ENCODE peak calls at places on chromosomes 1 and 21, in six cellular contexts. T is AG04450, C is neuronal stem cell, O is mesenchymal stem cell, S is A549, L is aorta. F is an unnamed sample.

GRCh38 chr21:37914211-37914900 is 1.9 kb downstream of the KCNJ6 start:
- DNase-seq in T (no peak), C (peak), O (peak), S (no peak), L (peak), F (no peak)

GRCh38 chr1:30754684-30755171 is 2.8 kb downstream of the LAPTM5 start:
- DNase-seq in T (no peak), C (no peak), O (no peak), S (no peak), L (no peak), F (peak)

GRCh38 chr1:12769976-12770505 is 3.5 kb upstream of the PRAMEF12 start:
- DNase-seq in T (no peak), C (no peak), O (no peak), S (no peak), L (no peak), F (no peak)

GRCh38 chr1:109361649-109362048 is 36.1 kb downstream of the SORT1 start:
- DNase-seq in T (no peak), C (no peak), O (peak), S (no peak), L (no peak), F (no peak)

GRCh38 chr1:208002672-208003071 is 91.7 kb upstream of the CD34 start:
- DNase-seq in T (no peak), C (no peak), O (no peak), S (no peak), L (no peak), F (no peak)

GRCh38 chr1:37391181-37391949 is 83.0 kb upstream of the ZC3H12A start:
- DNase-seq in T (no peak), C (no peak), O (no peak), S (peak), L (no peak), F (no peak)

GRCh38 chr21:38503588-38503987 is 5.3 kb upstream of the ERG start:
- DNase-seq in T (no peak), C (no peak), O (peak), S (no peak), L (no peak), F (no peak)

GRCh38 chr1:55214903-55215193 is 316 bp downstream of the USP24 start:
- DNase-seq in T (no peak), C (peak), O (peak), S (no peak), L (peak), F (no peak)

GRCh38 chr1:159860456-159860855 is 2.0 kb downstream of the VSIG8 start:
- DNase-seq in T (no peak), C (no peak), O (no peak), S (no peak), L (no peak), F (no peak)

GRCh38 chr21:42652527-42653491 is 612 bp upstream of the PDE9A start:
- DNase-seq in T (no peak), C (peak), O (peak), S (peak), L (peak), F (peak)

GRCh38 chr1:45545553-45546310 is 4.9 kb upstream of the AKR1A1 start:
- DNase-seq in T (no peak), C (no peak), O (no peak), S (no peak), L (no peak), F (no peak)

GRCh38 chr1:197761654-197762053 is 13.6 kb downstream of the DENND1B start:
- DNase-seq in T (no peak), C (no peak), O (no peak), S (no peak), L (no peak), F (no peak)

GRCh38 chr1:98086796-98087195 is 166.0 kb upstream of the DPYD start:
- DNase-seq in T (peak), C (peak), O (peak), S (peak), L (no peak), F (no peak)

GRCh38 chr1:206856674-206857464 is 8.6 kb upstream of the IL20 start:
- DNase-seq in T (no peak), C (no peak), O (no peak), S (peak), L (no peak), F (no peak)

GRCh38 chr1:2194319-2194897 is at the start of gene FAAP20:
- DNase-seq in T (no peak), C (no peak), O (no peak), S (peak), L (no peak), F (no peak)

GRCh38 chr21:31543191-31543590 is 116.3 kb upstream of the SOD1 start:
- DNase-seq in T (peak), C (no peak), O (peak), S (no peak), L (peak), F (no peak)

GRCh38 chr21:43271452-43272020 is 102.7 kb downstream of the CRYAA start:
- DNase-seq in T (no peak), C (no peak), O (no peak), S (no peak), L (no peak), F (peak)

GRCh38 chr1:114023377-114023776 is 44.1 kb downstream of the OLFML3 start:
- DNase-seq in T (no peak), C (no peak), O (no peak), S (no peak), L (no peak), F (no peak)

GRCh38 chr1:58699011-58699762 is 675 bp downstream of the MYSM1 start:
- DNase-seq in T (no peak), C (no peak), O (no peak), S (no peak), L (no peak), F (no peak)

GRCh38 chr1:205247130-205247921 is 19.6 kb downstream of the TMCC2 start:
- DNase-seq in T (peak), C (no peak), O (peak), S (no peak), L (peak), F (peak)

GRCh38 chr1:3553940-3554223 is 57.4 kb downstream of the MEGF6 start:
- DNase-seq in T (no peak), C (no peak), O (no peak), S (no peak), L (no peak), F (no peak)

GRCh38 chr1:151371744-151372410 is 628 bp downstream of the SELENBP1 start:
- DNase-seq in T (no peak), C (no peak), O (peak), S (peak), L (peak), F (no peak)

GRCh38 chr1:228342627-228343210 is 63.9 kb downstream of the TRIM11 start:
- DNase-seq in T (no peak), C (no peak), O (no peak), S (no peak), L (peak), F (no peak)

GRCh38 chr1:45306319-45306718 is 20.4 kb upstream of the HPDL start:
- DNase-seq in T (no peak), C (no peak), O (no peak), S (no peak), L (no peak), F (no peak)

GRCh38 chr1:112247971-112248370 is 148.0 kb upstream of the CTTNBP2NL start:
- DNase-seq in T (no peak), C (no peak), O (no peak), S (no peak), L (no peak), F (no peak)

DNA sequence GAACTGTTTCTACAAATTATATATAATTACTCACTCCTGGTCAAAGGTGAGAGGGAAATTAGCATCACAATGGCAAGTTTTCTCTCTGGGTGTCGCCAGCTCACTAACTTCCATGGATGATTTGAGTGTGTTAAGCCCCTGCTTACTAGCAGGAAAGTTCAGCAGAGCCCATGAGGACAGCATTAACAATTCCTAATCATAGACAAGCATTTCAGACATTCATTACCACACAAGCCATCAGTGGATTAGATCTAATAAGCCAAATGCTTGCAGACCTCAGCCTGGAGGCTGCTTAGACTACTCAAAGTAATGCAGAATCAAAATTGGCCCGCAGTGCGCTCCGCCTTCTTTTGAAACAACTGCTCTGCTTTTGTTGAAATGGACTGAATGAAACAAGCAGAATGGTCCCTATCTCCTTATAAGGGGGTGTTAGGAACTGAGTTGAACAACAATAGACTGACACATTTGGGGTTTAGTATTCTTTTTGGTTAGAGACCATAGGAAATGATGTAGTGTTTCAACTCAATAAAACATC is 54.4 kb downstream of the GORAB start:
- DNase-seq in T (no peak), C (peak), O (no peak), S (no peak), L (no peak), F (no peak)
- H3K4me3 ChIP-seq in T (no peak), C (peak), O (peak), S (no peak), L (no peak), F (no peak)

GRCh38 chr1:202805886-202806511 is 2.2 kb downstream of the KDM5B start:
- DNase-seq in T (no peak), C (no peak), O (peak), S (no peak), L (no peak), F (no peak)
- H3K4me3 ChIP-seq in T (peak), C (peak), O (peak), S (peak), L (peak), F (peak)

DNA sequence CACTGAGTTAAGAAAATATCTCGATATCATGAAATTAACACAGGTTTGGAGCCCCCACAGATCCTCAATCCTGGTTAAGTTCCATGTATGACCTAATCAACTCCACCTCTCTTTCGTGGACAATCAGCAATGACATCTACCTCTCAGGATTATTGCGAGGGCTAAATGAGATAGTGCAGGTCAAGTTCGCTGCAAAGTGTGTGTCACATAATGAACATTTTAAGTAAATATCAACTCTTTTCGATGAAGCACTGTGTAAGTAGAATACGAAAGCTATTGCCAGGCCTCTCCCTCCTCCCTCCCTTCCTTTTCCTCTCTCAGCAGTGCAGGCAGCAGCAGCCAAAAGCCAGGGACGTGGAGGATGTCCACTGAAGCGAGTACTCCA is 353 bp upstream of the CAMSAP2 start:
- DNase-seq in T (no peak), C (no peak), O (no peak), S (no peak), L (no peak), F (no peak)
- H3K4me3 ChIP-seq in T (peak), C (peak), O (peak), S (peak), L (peak), F (peak)

GRCh38 chr1:26922201-26922729 is 722 bp downstream of the NUDC start:
- DNase-seq in T (no peak), C (no peak), O (peak), S (no peak), L (no peak), F (no peak)

GRCh38 chr1:26921126-26921461 is 449 bp upstream of the NUDC start:
- DNase-seq in T (no peak), C (no peak), O (no peak), S (no peak), L (no peak), F (peak)

GRCh38 chr1:26923711-26924110 is 2.2 kb downstream of the NUDC start:
- DNase-seq in T (no peak), C (no peak), O (peak), S (no peak), L (no peak), F (no peak)

GRCh38 chr1:26921462-26922200 is at the start of gene NUDC:
- DNase-seq in T (peak), C (peak), O (peak), S (peak), L (peak), F (peak)

GRCh38 chr1:26922901-26923300 is 1.4 kb downstream of the NUDC start:
- DNase-seq in T (no peak), C (no peak), O (no peak), S (no peak), L (no peak), F (no peak)
- H3K4me3 ChIP-seq in T (peak), C (peak), O (peak), S (peak), L (peak), F (peak)

GRCh38 chr1:239250353-239251035 is 135.9 kb upstream of the CHRM3 start:
- DNase-seq in T (no peak), C (no peak), O (no peak), S (no peak), L (no peak), F (no peak)

GRCh38 chr1:239242404-239242803 is 144.0 kb upstream of the CHRM3 start:
- DNase-seq in T (no peak), C (no peak), O (no peak), S (no peak), L (no peak), F (no peak)

GRCh38 chr1:239244084-239244483 is 142.3 kb upstream of the CHRM3 start:
- DNase-seq in T (no peak), C (no peak), O (no peak), S (no peak), L (no peak), F (no peak)

GRCh38 chr1:239243003-239243402 is 143.4 kb upstream of the CHRM3 start:
- DNase-seq in T (no peak), C (no peak), O (no peak), S (no peak), L (no peak), F (no peak)

DNA sequence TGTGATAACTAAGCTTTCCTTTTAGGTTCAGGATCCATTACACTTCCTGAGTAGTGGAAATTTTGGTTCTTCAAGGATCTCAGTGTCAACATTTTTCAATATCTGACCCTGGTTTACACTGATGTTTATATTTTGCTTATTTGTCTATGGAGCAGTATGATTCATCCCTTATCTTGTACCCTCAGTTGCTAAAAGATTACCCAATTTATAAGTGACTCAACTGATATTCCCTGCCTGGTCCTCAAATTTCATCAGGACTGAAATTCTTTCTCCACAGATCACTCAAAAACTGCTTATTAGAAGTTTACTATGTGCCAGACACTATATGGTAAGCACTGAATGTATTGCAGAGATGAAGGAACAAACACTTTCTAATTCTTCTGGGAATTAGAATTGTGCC is 139.1 kb upstream of the CHRM3 start:
- DNase-seq in T (no peak), C (no peak), O (peak), S (no peak), L (no peak), F (no peak)
- H3K4me3 ChIP-seq in T (no peak), C (no peak), O (no peak), S (no peak), L (no peak), F (no peak)

DNA sequence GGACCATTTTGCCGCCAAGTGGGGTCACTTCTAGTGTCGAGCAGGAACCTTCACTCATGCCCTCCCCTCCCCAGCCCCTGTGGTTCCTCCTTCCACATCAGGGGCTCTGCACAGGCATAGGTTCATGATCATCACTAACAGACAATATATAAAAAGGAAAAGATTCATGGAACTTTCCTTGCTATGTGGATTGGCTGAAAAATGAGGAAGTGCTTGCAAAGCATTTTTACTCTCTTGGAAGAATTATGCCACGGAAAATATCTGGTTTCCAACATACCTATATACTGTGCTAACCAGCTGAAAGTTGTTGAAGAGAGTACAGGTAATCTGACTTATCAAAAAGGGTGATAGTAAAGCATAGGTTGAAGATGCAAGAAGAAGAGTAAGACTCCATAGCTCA is 1.3 kb upstream of the PGBD5 start:
- DNase-seq in T (no peak), C (no peak), O (no peak), S (no peak), L (no peak), F (no peak)
- H3K4me3 ChIP-seq in T (no peak), C (peak), O (no peak), S (no peak), L (no peak), F (no peak)

GRCh38 chr1:39789571-39790110 is 976 bp upstream of the BMP8B start:
- DNase-seq in T (no peak), C (no peak), O (no peak), S (no peak), L (peak), F (no peak)
- H3K4me3 ChIP-seq in T (no peak), C (no peak), O (no peak), S (peak), L (no peak), F (peak)

GRCh38 chr1:161989801-161990200 is 33.9 kb downstream of the OLFML2B start:
- DNase-seq in T (no peak), C (no peak), O (no peak), S (no peak), L (no peak), F (no peak)

GRCh38 chr1:161988413-161988812 is 35.3 kb downstream of the OLFML2B start:
- DNase-seq in T (no peak), C (no peak), O (no peak), S (no peak), L (no peak), F (no peak)

GRCh38 chr1:161987303-161987702 is 36.4 kb downstream of the OLFML2B start:
- DNase-seq in T (no peak), C (no peak), O (no peak), S (no peak), L (no peak), F (no peak)

GRCh38 chr1:161987872-161988271 is 35.8 kb downstream of the OLFML2B start:
- DNase-seq in T (no peak), C (no peak), O (no peak), S (no peak), L (no peak), F (no peak)

GRCh38 chr1:161989108-161989507 is 34.6 kb downstream of the OLFML2B start:
- DNase-seq in T (no peak), C (no peak), O (peak), S (no peak), L (no peak), F (no peak)
- H3K4me3 ChIP-seq in T (no peak), C (no peak), O (no peak), S (no peak), L (no peak), F (no peak)

DNA sequence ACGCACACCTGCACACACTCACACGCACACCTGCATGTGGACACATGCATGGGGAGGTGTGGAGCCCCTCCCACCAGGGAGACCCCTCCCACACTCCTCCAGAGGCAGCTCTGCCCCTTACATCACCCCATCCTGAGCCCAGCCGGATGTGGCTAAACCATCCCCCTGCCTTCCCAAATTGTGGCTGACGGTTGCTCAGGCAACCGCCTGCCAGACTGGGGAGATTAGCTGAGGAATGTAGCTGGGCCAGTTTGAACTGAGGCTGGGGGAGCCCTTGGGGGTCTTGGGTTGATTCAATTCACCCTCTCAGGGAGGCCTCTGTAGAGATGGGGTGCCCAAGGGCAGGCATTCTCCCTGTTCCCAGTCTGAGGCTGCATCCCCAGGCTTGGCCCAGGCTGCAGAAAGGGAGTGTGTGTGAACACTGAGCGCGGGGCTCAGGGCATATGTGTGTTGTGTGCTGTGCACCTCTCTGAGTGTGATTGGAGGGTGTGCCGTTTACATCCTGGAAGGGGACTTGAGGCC is 12.9 kb downstream of the PTPRU start:
- DNase-seq in T (no peak), C (no peak), O (peak), S (no peak), L (no peak), F (peak)
- H3K4me3 ChIP-seq in T (no peak), C (no peak), O (no peak), S (no peak), L (no peak), F (no peak)